ENCODE peak calls at places on chromosomes 2 and 18, in eight cellular contexts. Y, W, I, E, X, D, Q and G are unnamed samples. For H3K9me3, the result is how much of the 10 kb centered on the place peaks cover.

GRCh38 chr2:77831878-77832277 is 309.7 kb upstream of the LRRTM4 start:
- DNase-seq in Y (no peak), W (no peak), I (no peak), E (no peak), X (no peak), D (no peak), Q (no peak), G (no peak)

GRCh38 chr2:64770137-64770780 is 116.5 kb upstream of the SERTAD2 start:
- DNase-seq in Y (no peak), W (no peak), I (no peak), E (no peak), X (no peak), D (no peak), Q (no peak), G (no peak)

GRCh38 chr2:10167316-10167715 is 44.8 kb downstream of the RRM2 start:
- DNase-seq in Y (no peak), W (no peak), I (no peak), E (no peak), X (no peak), D (no peak), Q (no peak), G (peak)

GRCh38 chr2:28952806-28953190 is 28.3 kb upstream of the TOGARAM2 start:
- DNase-seq in Y (no peak), W (no peak), I (no peak), E (no peak), X (no peak), D (no peak), Q (no peak), G (no peak)

GRCh38 chr18:55381277-55381676 is 206.7 kb downstream of the TCF4 start:
- DNase-seq in Y (no peak), W (no peak), I (no peak), E (no peak), X (no peak), D (no peak), Q (no peak), G (no peak)

GRCh38 chr2:38106420-38107182 is 30.6 kb upstream of the CYP1B1 start:
- DNase-seq in Y (no peak), W (no peak), I (no peak), E (peak), X (no peak), D (no peak), Q (no peak), G (no peak)

GRCh38 chr2:204900487-204900886 is 355.2 kb downstream of the PARD3B start:
- DNase-seq in Y (no peak), W (no peak), I (no peak), E (no peak), X (no peak), D (no peak), Q (no peak), G (no peak)

GRCh38 chr2:203758841-203759691 is 52.6 kb downstream of the CD28 start:
- DNase-seq in Y (no peak), W (no peak), I (no peak), E (no peak), X (no peak), D (no peak), Q (no peak), G (no peak)

GRCh38 chr2:1233280-1233679 is 180.0 kb upstream of the TPO start:
- DNase-seq in Y (no peak), W (no peak), I (no peak), E (peak), X (no peak), D (no peak), Q (no peak), G (no peak)

GRCh38 chr2:137115081-137115713 is 349.9 kb downstream of the THSD7B start:
- DNase-seq in Y (no peak), W (no peak), I (no peak), E (peak), X (no peak), D (no peak), Q (no peak), G (no peak)

GRCh38 chr2:151638188-151638933 is 95.9 kb downstream of the NEB start:
- DNase-seq in Y (no peak), W (no peak), I (no peak), E (no peak), X (no peak), D (no peak), Q (no peak), G (no peak)

GRCh38 chr2:125086313-125087184 is 1061.5 kb downstream of the CNTNAP5 start:
- DNase-seq in Y (no peak), W (no peak), I (no peak), E (no peak), X (no peak), D (no peak), Q (no peak), G (no peak)

DNA sequence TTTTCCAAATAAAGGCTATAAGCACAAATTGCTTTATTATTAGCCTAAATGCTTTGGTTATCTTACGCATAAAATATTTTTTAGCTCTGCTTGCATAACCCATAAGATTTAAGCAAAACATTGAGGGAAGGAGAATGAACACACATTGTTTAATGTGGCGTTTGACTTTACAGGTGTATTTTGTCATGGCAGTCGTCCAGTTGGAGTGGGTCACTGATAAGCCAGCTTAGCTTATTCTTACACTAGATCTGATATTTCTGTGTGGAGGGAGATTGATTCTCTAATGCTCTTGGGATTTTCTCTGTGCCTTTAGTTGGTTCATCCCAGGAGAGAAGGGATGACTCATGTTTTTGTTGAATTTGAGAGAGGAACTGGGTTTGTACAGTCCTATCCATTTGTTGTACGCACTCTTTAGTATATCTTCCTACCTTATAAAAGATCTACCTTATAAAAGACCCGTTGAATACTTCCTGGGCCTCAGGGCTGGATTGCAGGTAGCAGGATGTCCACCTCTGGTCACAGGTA is 47.5 kb upstream of the ACYP2 start:
- DNase-seq in Y (no peak), W (no peak), I (no peak), E (no peak), X (no peak), D (no peak), Q (no peak), G (no peak)
- H3K9me3 ChIP-seq in Y (under half), W (under half), I (under half), E (under half), X (under half), D (under half), Q (under half), G (under half)

GRCh38 chr2:2709091-2709770 is 378.2 kb upstream of the MYT1L start:
- DNase-seq in Y (no peak), W (no peak), I (no peak), E (no peak), X (no peak), D (no peak), Q (no peak), G (no peak)

GRCh38 chr2:2707111-2708035 is 376.3 kb upstream of the MYT1L start:
- DNase-seq in Y (no peak), W (no peak), I (no peak), E (no peak), X (no peak), D (no peak), Q (no peak), G (no peak)

GRCh38 chr2:2706306-2706705 is 375.2 kb upstream of the MYT1L start:
- DNase-seq in Y (no peak), W (no peak), I (no peak), E (no peak), X (no peak), D (no peak), Q (no peak), G (peak)

GRCh38 chr2:2705871-2706270 is 374.8 kb upstream of the MYT1L start:
- DNase-seq in Y (no peak), W (no peak), I (no peak), E (no peak), X (no peak), D (no peak), Q (no peak), G (peak)

DNA sequence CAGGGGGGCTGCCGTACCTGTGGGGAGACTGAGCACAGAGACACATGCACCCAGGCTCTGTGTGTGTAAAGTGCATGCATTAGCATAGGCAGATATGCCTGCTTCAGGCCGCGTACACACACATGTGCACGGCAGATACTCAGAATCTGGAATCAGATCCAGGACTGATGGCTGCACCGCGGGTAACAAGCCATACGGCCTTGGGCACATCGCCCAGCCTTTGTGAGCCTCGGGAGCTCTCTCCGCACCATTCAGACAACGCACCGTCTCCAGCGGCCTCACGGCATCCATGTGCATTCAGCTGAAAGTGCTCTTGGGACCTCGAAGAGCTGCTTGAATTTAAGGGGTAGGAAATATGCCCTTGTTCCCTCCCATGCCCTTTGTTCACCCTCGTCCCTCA is 377.5 kb upstream of the MYT1L start:
- DNase-seq in Y (no peak), W (no peak), I (no peak), E (no peak), X (no peak), D (no peak), Q (no peak), G (no peak)
- H3K9me3 ChIP-seq in Y (under half), W (under half), I (under half), E (under half), X (under half), D (under half), Q (under half), G (under half)

DNA sequence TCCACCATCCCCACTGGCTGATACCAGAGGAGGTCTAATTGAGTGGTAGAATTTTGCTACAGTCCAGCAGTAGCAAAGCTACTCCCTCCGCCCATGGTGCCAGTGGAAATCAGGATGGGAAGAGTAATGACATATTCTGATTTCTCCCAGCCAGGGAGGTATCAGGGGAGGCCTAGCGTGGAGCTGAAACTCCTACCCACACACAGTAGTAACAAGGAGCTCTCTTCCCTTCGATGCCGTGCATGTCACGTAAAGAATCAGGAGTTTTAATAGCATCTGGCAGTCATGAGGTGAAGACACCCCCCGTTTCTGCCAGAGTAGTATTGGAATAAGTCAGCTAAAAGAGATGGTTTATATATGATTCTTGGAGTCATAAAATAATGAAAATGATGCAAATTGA is 786.8 kb upstream of the DDX18 start:
- DNase-seq in Y (no peak), W (no peak), I (no peak), E (no peak), X (no peak), D (no peak), Q (no peak), G (no peak)
- H3K9me3 ChIP-seq in Y (under half), W (under half), I (under half), E (under half), X (under half), D (under half), Q (under half), G (under half)

DNA sequence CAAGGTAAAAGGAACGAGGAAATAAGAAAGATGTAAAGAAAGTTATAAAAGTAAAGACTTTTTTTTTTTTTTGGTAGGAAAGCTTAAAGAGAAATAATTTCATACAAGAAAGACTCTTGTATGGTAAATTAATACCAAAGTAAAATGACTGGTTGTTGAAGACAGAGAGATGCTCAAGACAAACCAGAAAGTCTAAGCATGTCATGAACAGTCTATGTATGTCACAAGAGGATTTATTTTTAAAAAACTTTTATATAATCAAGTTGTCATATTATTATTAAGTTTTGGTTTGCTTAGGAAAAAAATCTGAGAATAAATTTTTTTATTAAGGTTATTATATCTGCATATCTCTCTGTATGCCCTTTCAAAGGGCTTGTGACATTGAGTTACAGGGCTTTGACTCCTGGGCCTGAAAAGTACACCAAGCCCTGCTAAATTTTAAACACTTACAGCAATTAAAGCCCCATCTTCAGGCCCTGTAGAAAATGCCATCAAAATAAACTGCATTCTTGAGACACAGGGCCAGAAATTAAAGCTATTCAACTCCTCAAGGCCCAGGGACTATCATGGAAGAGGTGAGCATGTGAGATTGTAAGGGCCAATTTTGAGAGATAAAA is 10.9 kb upstream of the SGPP2 start:
- DNase-seq in Y (no peak), W (no peak), I (no peak), E (no peak), X (no peak), D (no peak), Q (no peak), G (no peak)
- H3K9me3 ChIP-seq in Y (under half), W (under half), I (under half), E (under half), X (under half), D (under half), Q (under half), G (under half)

DNA sequence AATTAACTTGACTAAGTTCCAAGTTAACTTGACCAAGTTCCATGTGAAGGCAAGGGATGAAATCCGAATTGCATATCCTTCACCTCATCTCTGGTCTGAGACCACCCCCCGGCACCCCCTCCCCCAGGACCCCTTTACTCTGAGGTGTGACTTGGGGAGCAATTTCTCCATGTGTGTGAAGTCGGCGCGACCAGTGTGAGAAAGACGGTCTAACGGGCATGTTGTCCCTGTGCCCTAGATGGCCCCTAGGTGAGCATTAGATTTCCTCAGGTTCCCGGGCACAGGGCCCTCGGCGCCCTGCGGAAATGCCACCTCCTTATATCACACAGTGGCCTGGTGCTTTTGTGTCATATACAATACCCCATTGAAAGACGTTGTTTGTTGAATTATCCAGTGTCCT is 137.1 kb downstream of the CTIF start:
- DNase-seq in Y (no peak), W (no peak), I (no peak), E (no peak), X (no peak), D (no peak), Q (peak), G (peak)
- H3K9me3 ChIP-seq in Y (under half), W (under half), I (under half), E (under half), X (under half), D (under half), Q (under half), G (under half)